ENCODE peak calls at places on chromosomes 16 and 17, in five cellular contexts. X, U, C, F and A are unnamed samples. For H3K4me1, the result is how much of the 10 kb centered on the place peaks cover.

GRCh38 chr16:47037396-47037745 is 63.9 kb upstream of the DNAJA2 start:
- DNase-seq in X (no peak), U (peak), C (no peak), F (peak), A (no peak)

GRCh38 chr17:61770752-61771533 is 92.4 kb downstream of the BRIP1 start:
- DNase-seq in X (no peak), U (no peak), C (no peak), F (peak), A (no peak)

GRCh38 chr17:61402978-61403845 is 3.6 kb downstream of the TBX2 start:
- DNase-seq in X (no peak), U (peak), C (no peak), F (no peak), A (no peak)

GRCh38 chr17:47335101-47335936 is 11.6 kb downstream of the EFCAB13 start:
- DNase-seq in X (no peak), U (no peak), C (no peak), F (peak), A (no peak)

GRCh38 chr16:56275801-56276200 is 84.5 kb downstream of the GNAO1 start:
- DNase-seq in X (no peak), U (no peak), C (no peak), F (no peak), A (no peak)

GRCh38 chr17:32876414-32877163 is at the start of gene MYO1D:
- DNase-seq in X (peak), U (peak), C (peak), F (no peak), A (no peak)

GRCh38 chr17:9566067-9566466 is 9.6 kb downstream of the STX8 start:
- DNase-seq in X (no peak), U (no peak), C (peak), F (no peak), A (no peak)

GRCh38 chr17:44995602-44996001 is 27.5 kb upstream of the C1QL1 start:
- DNase-seq in X (no peak), U (no peak), C (no peak), F (no peak), A (no peak)

DNA sequence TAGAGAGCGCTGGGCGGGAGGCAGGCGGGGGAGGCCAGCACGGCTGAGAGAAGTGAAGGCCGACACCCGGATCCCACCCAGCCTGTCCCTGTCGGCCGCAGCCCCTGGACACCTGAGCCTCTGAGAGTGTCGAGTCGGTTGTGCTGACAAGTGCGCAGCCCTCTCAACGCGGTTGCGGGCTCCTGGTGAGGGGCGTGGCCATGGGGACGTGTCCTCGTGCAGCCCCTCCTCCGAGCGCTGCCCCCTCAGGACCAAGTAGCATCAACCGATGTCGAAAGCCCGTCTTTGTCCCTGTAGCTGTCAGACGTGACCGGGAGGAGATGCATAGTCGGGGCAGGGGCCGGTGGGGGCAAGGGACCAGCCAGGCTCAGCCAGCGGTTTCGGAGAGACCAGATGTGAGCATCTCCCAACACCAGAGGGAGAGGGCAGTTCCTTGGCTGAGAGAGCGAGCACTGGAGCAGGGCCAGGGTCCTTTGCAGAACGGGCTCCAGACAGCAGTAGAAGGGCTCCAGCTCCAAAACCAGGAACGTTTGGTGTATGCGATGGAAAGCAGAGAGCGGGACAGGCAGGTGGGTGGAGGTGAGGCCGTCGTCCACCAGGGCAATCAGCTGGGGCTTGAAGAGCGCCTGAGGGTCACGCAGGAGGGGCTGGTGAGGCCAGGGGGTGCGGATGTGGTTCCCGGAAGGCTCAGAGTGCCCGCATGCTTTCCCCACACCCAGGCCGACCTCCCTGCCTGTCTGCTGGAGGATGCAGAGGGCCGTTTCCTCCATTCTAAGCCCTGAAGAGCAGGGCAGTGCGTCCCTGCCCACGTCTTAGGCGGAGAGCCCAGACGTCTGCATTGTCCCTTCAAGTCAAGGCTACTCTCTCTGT is 43.3 kb upstream of the CHMP6 start:
- DNase-seq in X (no peak), U (no peak), C (no peak), F (no peak), A (no peak)
- H3K27ac ChIP-seq in X (no peak), U (no peak), C (no peak), F (no peak), A (no peak)

DNA sequence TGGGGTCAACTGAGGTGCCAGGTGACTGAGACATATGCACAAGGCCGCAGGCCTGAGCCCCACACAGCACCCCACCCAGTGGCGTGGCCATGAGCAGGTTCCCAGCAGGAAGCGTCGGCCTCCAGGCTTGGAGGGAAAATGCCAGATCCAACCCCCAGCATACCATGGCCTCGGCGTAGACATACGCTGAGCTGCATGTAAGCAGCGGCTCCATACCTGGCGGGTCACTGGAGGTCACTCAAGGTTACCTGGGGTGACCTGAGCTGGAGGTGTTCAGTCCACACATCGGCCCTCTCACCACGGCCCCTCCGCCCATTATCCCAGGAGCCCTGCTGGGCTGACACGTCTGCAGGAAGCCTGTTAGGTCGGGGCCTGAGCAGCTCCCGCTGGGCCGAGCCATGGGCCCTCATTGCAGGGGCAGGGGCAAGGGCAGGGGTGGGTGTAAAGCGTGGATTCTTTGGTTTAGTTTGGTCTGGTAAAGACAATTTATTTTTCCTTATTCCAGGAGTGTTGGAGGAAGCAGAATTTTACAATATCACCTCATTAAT is 15.2 kb downstream of the KCTD5 start:
- DNase-seq in X (no peak), U (no peak), C (no peak), F (no peak), A (no peak)
- H3K4me1 ChIP-seq in X (under half), U (under half), C (under half), F (under half), A (under half)

DNA sequence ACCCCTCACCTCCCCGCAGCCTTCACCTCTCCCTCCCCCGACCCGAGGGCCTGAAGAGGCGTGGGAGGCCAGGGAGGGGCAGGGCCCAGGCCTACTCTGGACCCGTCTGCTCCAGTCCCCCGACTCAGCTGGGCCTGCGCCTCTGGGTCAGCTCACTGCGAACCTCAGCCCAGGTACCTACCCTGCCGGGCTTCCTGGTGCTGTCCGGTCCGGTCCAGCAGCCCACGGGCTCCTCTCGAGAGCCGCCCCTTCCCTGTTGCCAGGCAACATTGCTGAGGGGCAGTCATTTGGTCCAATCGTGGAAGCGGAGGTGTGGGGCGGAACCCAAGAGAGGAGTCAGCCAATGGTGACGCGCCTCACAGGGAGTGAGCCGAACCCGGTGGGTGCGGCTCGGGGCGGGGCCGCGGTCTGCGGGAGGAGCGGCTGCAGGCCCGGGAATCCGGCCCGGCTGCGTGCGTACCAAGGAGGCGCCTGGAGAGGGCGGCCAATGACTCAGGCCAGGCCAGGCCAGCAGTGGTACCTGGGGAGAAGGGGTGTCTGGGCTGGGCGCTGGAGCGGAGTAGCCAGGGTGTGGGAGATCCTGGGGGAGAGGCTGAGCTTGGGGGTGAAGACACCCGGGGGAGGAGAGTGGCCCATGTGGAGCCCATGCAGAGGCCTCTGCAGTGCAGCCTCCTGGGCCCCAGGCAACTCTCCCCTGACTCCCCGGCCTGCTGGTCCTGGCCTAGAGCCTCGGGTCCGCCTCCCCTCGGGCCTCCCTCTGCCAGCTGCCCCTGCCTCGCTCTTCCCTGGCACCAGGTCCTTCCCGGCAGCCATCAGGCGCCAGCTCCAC is at the start of gene MEAK7:
- DNase-seq in X (peak), U (peak), C (peak), F (peak), A (peak)
- H3K27ac ChIP-seq in X (peak), U (no peak), C (peak), F (peak), A (no peak)

DNA sequence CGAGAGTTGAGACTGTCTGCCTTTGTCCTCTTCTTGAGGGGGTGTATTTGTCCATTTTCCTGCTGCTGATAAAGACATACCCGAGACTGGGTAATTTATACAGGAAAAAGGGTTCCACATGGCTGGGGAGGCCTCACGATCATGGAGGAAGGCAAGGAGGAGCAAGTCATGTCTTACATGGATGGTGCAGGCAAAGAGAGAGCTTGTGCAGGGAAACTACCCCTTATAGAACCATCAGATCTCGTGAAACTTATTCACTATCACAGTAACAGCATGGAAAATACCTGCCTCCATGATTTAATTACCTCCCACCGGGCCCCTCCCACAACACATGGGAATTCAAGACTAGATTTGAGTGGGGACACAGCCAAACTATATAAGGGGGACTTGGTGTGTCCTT is 338.2 kb upstream of the TNRC6C start:
- DNase-seq in X (no peak), U (no peak), C (no peak), F (no peak), A (no peak)
- H3K4me1 ChIP-seq in X (under half), U (under half), C (under half), F (under half), A (under half)

GRCh38 chr17:76051571-76051970 is 20.7 kb downstream of the SRP68 start:
- DNase-seq in X (no peak), U (no peak), C (no peak), F (no peak), A (no peak)
- H3K27ac ChIP-seq in X (no peak), U (no peak), C (no peak), F (no peak), A (no peak)

DNA sequence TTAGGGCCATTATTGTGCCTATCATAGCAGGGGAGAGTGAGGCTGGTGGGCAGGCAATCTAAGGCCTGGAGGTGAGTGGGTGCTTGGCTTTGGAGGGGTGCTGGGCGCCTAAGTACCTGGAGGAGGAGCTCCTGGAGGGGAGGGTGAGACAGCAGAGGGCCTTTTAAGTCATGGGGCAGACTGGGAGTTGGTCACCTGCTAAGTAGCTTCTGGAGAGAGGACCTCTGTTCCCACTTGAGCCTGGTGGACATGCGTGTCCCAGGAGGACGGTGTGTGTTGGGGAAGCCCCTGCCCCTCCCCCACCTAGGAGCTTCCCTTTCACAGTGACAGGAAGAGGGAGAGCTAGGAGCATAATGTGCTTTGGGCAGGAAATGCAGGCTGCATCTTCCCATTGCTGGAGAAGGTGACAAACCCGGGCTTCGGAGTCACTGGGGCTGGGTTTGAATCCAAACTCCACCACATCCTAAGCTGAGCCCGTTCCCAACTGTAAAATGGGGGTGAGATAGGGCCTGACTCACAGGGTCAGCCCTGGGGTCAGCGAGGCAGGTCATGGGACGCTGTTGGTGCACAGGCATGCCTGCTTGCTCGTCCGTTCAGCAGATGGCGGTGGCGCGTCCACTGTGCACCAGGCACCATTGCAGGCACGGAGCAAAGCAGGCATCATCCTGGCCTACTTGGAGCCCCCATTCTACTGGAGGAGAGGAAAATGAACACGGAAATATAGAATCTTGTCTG is 37.9 kb downstream of the CMIP start:
- DNase-seq in X (no peak), U (no peak), C (no peak), F (no peak), A (no peak)
- H3K4me1 ChIP-seq in X (under half), U (under half), C (under half), F (under half), A (under half)

GRCh38 chr17:48972749-48973097 is 4.3 kb upstream of the GIP start:
- DNase-seq in X (no peak), U (no peak), C (no peak), F (no peak), A (no peak)
- H3K27ac ChIP-seq in X (no peak), U (no peak), C (no peak), F (peak), A (no peak)

GRCh38 chr17:74818306-74818705 is 41.4 kb downstream of the GRIN2C start:
- DNase-seq in X (no peak), U (no peak), C (no peak), F (no peak), A (no peak)
- H3K4me1 ChIP-seq in X (under half), U (under half), C (under half), F (half or more), A (under half)

GRCh38 chr17:17827826-17828621 is 8.8 kb downstream of the SREBF1 start:
- DNase-seq in X (no peak), U (no peak), C (no peak), F (no peak), A (no peak)
- H3K27ac ChIP-seq in X (peak), U (no peak), C (no peak), F (no peak), A (no peak)